ENCODE peak calls at places on chromosomes 3 and 15, in six cellular contexts. A is mammary epithelial cell, X is Karpas-422, D is GM23248, G is mesenchymal stem cell, I is PC-3. E is an unnamed sample. For H3K4me1, the result is how much of the 10 kb centered on the place peaks cover.

GRCh38 chr15:69388259-69388658 is 25.9 kb upstream of the KIF23 start:
- DNase-seq in A (peak), X (no peak), D (peak), G (no peak), I (peak), E (peak)

GRCh38 chr15:30882861-30883433 is 20.8 kb upstream of the FAN1 start:
- DNase-seq in A (no peak), X (no peak), D (no peak), G (no peak), I (no peak), E (no peak)

GRCh38 chr3:46695177-46695961 is 1.9 kb upstream of the ALS2CL start:
- DNase-seq in A (no peak), X (peak), D (peak), G (no peak), I (peak), E (no peak)

GRCh38 chr3:54988302-54989022 is 60.6 kb upstream of the LRTM1 start:
- DNase-seq in A (no peak), X (no peak), D (peak), G (peak), I (no peak), E (peak)

GRCh38 chr3:15476378-15476777 is 45.1 kb downstream of the COLQ start:
- DNase-seq in A (no peak), X (no peak), D (peak), G (no peak), I (peak), E (no peak)

GRCh38 chr15:93087825-93088199 is 1.2 kb downstream of the RGMA start:
- DNase-seq in A (peak), X (peak), D (peak), G (peak), I (peak), E (peak)

GRCh38 chr3:192881159-192881786 is 36.4 kb downstream of the MB21D2 start:
- DNase-seq in A (no peak), X (peak), D (no peak), G (no peak), I (no peak), E (no peak)

GRCh38 chr15:45263854-45264253 is 11.8 kb downstream of the SLC28A2 start:
- DNase-seq in A (no peak), X (no peak), D (no peak), G (no peak), I (no peak), E (no peak)

GRCh38 chr3:125039041-125039896 is 16.5 kb downstream of the HEG1 start:
- DNase-seq in A (no peak), X (no peak), D (no peak), G (peak), I (no peak), E (no peak)

GRCh38 chr3:19357947-19358346 is 209.6 kb downstream of the KCNH8 start:
- DNase-seq in A (no peak), X (no peak), D (no peak), G (no peak), I (no peak), E (no peak)

DNA sequence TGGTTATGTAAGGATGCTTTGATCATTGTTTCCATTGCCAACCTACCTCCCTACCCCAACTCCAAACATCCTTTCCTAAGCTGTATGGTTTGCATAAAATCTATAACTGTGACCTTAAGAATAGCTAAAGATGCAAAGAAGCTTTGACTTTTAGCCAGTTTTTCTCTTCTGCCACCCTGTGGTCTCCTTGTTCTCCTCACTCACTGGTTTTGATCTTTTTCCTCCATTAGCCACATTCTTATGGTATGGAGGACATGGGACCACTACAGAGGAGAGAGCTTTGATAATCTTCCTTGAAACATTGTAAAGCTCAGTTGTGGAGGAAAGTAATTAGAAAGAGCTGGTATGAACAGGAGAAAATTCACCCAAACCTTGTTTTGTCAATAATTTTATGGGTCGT is 115.9 kb downstream of the NEK11 start:
- DNase-seq in A (no peak), X (peak), D (peak), G (peak), I (peak), E (peak)
- H3K9ac ChIP-seq in A (no peak), X (no peak), D (no peak), G (no peak), I (no peak), E (no peak)

DNA sequence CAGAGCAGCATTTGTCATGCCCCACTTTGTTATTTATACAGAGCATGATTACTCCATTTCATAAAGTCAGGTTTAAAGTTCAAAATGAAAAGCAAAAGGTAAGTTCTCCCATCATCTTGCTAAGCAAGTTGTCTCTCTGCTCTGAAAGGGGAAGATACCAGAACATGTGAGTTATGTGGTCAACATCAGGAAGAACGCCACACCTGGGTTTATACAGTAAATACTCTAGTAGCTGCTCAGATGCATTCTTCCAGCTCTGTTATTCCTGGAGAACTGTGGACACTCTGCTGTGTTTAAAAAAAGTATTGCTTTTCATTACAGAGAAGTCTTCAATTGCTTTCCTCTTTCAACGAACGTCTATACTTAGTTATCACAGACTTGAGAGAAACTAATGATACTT is 145.7 kb downstream of the PLCL2 start:
- DNase-seq in A (peak), X (no peak), D (no peak), G (no peak), I (peak), E (no peak)
- H3K4me1 ChIP-seq in A (under half), X (under half), D (under half), G (under half), I (under half), E (under half)

GRCh38 chr3:72070005-72070404 is 285.1 kb upstream of the PROK2 start:
- DNase-seq in A (no peak), X (no peak), D (no peak), G (no peak), I (no peak), E (no peak)
- H3K9ac ChIP-seq in A (no peak), X (no peak), D (no peak), G (no peak), I (no peak), E (no peak)

DNA sequence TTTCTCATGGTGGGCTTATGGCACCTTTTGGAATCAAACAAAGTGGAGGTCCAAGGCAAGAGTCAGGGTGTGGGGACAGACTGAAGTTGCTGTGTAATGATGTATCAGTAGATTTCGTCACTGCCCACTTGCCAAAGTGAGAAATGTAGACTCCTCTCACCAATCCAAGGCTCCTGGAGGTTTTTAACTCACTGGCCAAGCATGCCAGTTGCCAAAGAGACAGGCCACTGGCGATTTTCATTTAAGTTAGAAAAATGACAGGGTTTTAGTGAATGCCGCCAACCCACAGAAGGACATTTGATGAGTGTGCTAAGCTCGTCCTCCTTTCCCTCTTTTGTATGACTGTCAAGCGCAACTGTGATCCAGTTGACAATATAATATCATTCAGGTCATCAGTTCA is 209.2 kb downstream of the FEZF2 start:
- DNase-seq in A (no peak), X (no peak), D (no peak), G (no peak), I (no peak), E (no peak)
- H3K4me1 ChIP-seq in A (under half), X (under half), D (under half), G (under half), I (under half), E (under half)

DNA sequence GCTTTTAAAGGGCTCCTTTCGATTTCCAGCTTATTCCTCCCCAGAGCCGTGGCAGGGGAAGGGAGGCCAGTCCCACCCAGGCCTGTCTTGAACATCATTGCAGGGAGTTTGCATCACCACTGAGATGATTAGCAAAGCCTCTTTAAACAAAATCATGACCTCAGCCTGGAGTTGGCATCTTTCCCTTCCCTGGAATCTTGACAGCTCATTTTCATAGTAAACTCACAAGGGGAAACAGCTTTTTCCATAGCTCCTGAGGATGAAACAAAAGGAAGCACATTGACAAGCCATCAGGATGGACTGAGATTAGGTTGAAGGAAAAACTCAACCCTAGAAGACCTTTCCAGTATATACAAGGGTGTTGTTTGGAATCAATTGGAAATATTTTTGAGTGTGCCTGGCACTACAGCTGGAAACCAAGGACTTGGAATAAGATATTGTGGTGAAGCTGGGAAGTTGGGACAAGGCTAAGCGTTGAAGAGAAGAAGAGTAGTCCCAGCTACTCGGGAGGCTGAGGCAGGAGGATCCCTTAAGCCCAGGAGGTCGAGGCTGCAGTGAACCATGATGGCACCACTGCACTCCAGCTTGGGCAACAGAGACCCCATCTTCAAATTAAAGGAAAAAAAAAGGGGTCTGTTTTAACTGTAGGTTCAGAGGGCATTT is 3.1 kb upstream of the LARP6 start:
- DNase-seq in A (peak), X (no peak), D (peak), G (peak), I (peak), E (peak)
- H3K9ac ChIP-seq in A (no peak), X (no peak), D (peak), G (peak), I (peak), E (peak)

GRCh38 chr3:149204390-149204991 is 17.1 kb downstream of the CP start:
- DNase-seq in A (no peak), X (no peak), D (no peak), G (no peak), I (no peak), E (no peak)
- H3K4me1 ChIP-seq in A (under half), X (under half), D (under half), G (under half), I (under half), E (under half)

E was measured in adipocyte.